ENCODE peak calls at places on chromosomes 11 and 22, in ten cellular contexts. I, F, V, D, Z, U, C, W, M and K are unnamed samples.

GRCh38 chr11:60672255-60672654 is 27.2 kb upstream of the MS4A8 start:
- DNase-seq in I (no peak), F (no peak), V (no peak), D (no peak), Z (no peak), U (no peak), C (no peak), W (no peak), M (no peak), K (no peak)

GRCh38 chr11:12724301-12725046 is 50.3 kb downstream of the TEAD1 start:
- DNase-seq in I (peak), F (peak), V (no peak), D (no peak), Z (peak), U (no peak), C (no peak), W (peak), M (no peak), K (no peak)

GRCh38 chr11:92251980-92252379 is 27.4 kb downstream of the FAT3 start:
- DNase-seq in I (no peak), F (no peak), V (no peak), D (no peak), Z (no peak), U (no peak), C (no peak), W (peak), M (no peak), K (no peak)

GRCh38 chr11:103628121-103628520 is 408.3 kb upstream of the DDI1 start:
- DNase-seq in I (no peak), F (no peak), V (no peak), D (no peak), Z (no peak), U (no peak), C (no peak), W (no peak), M (no peak), K (no peak)

GRCh38 chr11:11931461-11932055 is 76.9 kb downstream of the DKK3 start:
- DNase-seq in I (peak), F (peak), V (no peak), D (peak), Z (no peak), U (no peak), C (no peak), W (peak), M (no peak), K (peak)

GRCh38 chr11:11996321-11997174 is 11.9 kb downstream of the DKK3 start:
- DNase-seq in I (no peak), F (no peak), V (no peak), D (no peak), Z (no peak), U (no peak), C (no peak), W (no peak), M (no peak), K (peak)

GRCh38 chr11:45662096-45662664 is 3.2 kb downstream of the CHST1 start:
- DNase-seq in I (no peak), F (no peak), V (no peak), D (peak), Z (no peak), U (no peak), C (no peak), W (no peak), M (no peak), K (no peak)

GRCh38 chr11:62664405-62665074 is 470 bp downstream of the C11orf98 start:
- DNase-seq in I (peak), F (peak), V (peak), D (no peak), Z (peak), U (peak), C (peak), W (peak), M (peak), K (peak)

GRCh38 chr11:110968348-110969062 is 256.3 kb upstream of the ARHGAP20 start:
- DNase-seq in I (no peak), F (no peak), V (no peak), D (no peak), Z (no peak), U (no peak), C (no peak), W (peak), M (no peak), K (no peak)

GRCh38 chr11:78295991-78296930 is 107.5 kb downstream of the USP35 start:
- DNase-seq in I (peak), F (no peak), V (no peak), D (no peak), Z (no peak), U (no peak), C (no peak), W (no peak), M (no peak), K (no peak)

GRCh38 chr11:8085006-8085645 is 4.1 kb downstream of the TUB start:
- DNase-seq in I (no peak), F (no peak), V (no peak), D (no peak), Z (no peak), U (no peak), C (no peak), W (no peak), M (no peak), K (no peak)

GRCh38 chr11:116727990-116728389 is 44.8 kb downstream of the BUD13 start:
- DNase-seq in I (no peak), F (no peak), V (no peak), D (no peak), Z (no peak), U (no peak), C (no peak), W (no peak), M (no peak), K (no peak)

GRCh38 chr22:50624347-50625130 is 3.4 kb downstream of the ARSA start:
- DNase-seq in I (no peak), F (no peak), V (no peak), D (no peak), Z (no peak), U (no peak), C (no peak), W (no peak), M (no peak), K (no peak)

GRCh38 chr11:19814421-19814820 is 101.8 kb downstream of the NAV2 start:
- DNase-seq in I (no peak), F (no peak), V (no peak), D (no peak), Z (peak), U (no peak), C (no peak), W (no peak), M (no peak), K (no peak)

GRCh38 chr11:85040166-85040565 is 587.0 kb downstream of the DLG2 start:
- DNase-seq in I (no peak), F (no peak), V (no peak), D (no peak), Z (no peak), U (no peak), C (no peak), W (no peak), M (no peak), K (no peak)

GRCh38 chr11:122197055-122197987 is 81.3 kb upstream of the BLID start:
- DNase-seq in I (peak), F (no peak), V (no peak), D (no peak), Z (no peak), U (no peak), C (no peak), W (peak), M (no peak), K (no peak)

GRCh38 chr22:17918840-17919239 is 105.5 kb downstream of the MICAL3 start:
- DNase-seq in I (no peak), F (no peak), V (no peak), D (no peak), Z (no peak), U (no peak), C (no peak), W (peak), M (no peak), K (peak)

GRCh38 chr22:36771376-36772063 is 4.4 kb downstream of the IFT27 start:
- DNase-seq in I (no peak), F (no peak), V (no peak), D (no peak), Z (no peak), U (no peak), C (no peak), W (no peak), M (no peak), K (no peak)

GRCh38 chr11:1310772-1311468 is 1.5 kb upstream of the TOLLIP start:
- DNase-seq in I (no peak), F (peak), V (no peak), D (no peak), Z (no peak), U (peak), C (peak), W (no peak), M (peak), K (no peak)

GRCh38 chr11:80958414-80958813 is 1517.6 kb upstream of the TENM4 start:
- DNase-seq in I (no peak), F (no peak), V (no peak), D (no peak), Z (no peak), U (no peak), C (no peak), W (peak), M (no peak), K (no peak)

GRCh38 chr22:31143537-31143936 is 3.2 kb upstream of the PLA2G3 start:
- DNase-seq in I (no peak), F (no peak), V (no peak), D (no peak), Z (no peak), U (no peak), C (no peak), W (no peak), M (no peak), K (no peak)

GRCh38 chr11:124919836-124920755 is 1.0 kb downstream of the HEPN1 start:
- DNase-seq in I (no peak), F (no peak), V (no peak), D (peak), Z (no peak), U (no peak), C (no peak), W (no peak), M (no peak), K (no peak)

GRCh38 chr11:69101792-69102152 is 53.0 kb downstream of the TPCN2 start:
- DNase-seq in I (no peak), F (no peak), V (no peak), D (no peak), Z (no peak), U (no peak), C (no peak), W (no peak), M (no peak), K (no peak)

GRCh38 chr11:68164437-68164836 is 43.2 kb upstream of the CHKA start:
- DNase-seq in I (no peak), F (no peak), V (no peak), D (no peak), Z (no peak), U (no peak), C (no peak), W (peak), M (no peak), K (no peak)

GRCh38 chr11:45303316-45303715 is 17.2 kb upstream of the SYT13 start:
- DNase-seq in I (no peak), F (no peak), V (no peak), D (no peak), Z (no peak), U (no peak), C (no peak), W (no peak), M (no peak), K (no peak)